ENCODE peak calls at places on chromosomes 16 and 17, in eight cellular contexts. J, R, C, T, H, N, P and S are unnamed samples.

GRCh38 chr16:11047057-11047456 is 102.7 kb downstream of the CLEC16A start:
- DNase-seq in J (no peak), R (no peak), C (no peak), T (no peak), H (no peak), N (no peak), P (no peak), S (no peak)

GRCh38 chr17:8806206-8807069 is 7.3 kb upstream of the MFSD6L start:
- DNase-seq in J (no peak), R (no peak), C (no peak), T (no peak), H (no peak), N (no peak), P (no peak), S (no peak)

GRCh38 chr16:27239906-27240655 is 28.5 kb downstream of the NSMCE1 start:
- DNase-seq in J (no peak), R (peak; percentile 10), C (no peak), T (no peak), H (no peak), N (no peak), P (no peak), S (peak; percentile 61)

GRCh38 chr16:14321542-14321941 is 250.4 kb downstream of the MRTFB start:
- DNase-seq in J (no peak), R (peak; percentile 48), C (no peak), T (peak; percentile 74), H (no peak), N (no peak), P (no peak), S (no peak)

GRCh38 chr16:50955311-50955710 is 195.8 kb downstream of the SALL1 start:
- DNase-seq in J (no peak), R (no peak), C (no peak), T (no peak), H (no peak), N (no peak), P (no peak), S (no peak)

GRCh38 chr16:15650019-15650697 is at the start of gene NDE1:
- DNase-seq in J (peak; percentile 71), R (peak; percentile 91), C (peak; percentile 98), T (peak; percentile 94), H (peak; percentile 90), N (peak; percentile 88), P (peak; percentile 79), S (peak; percentile 96)

GRCh38 chr16:25038239-25038954 is 23.2 kb upstream of the ARHGAP17 start:
- DNase-seq in J (no peak), R (no peak), C (no peak), T (no peak), H (no peak), N (no peak), P (no peak), S (no peak)

GRCh38 chr16:81951564-81951963 is 59.7 kb downstream of the SDR42E1 start:
- DNase-seq in J (no peak), R (no peak), C (no peak), T (no peak), H (no peak), N (no peak), P (no peak), S (no peak)

GRCh38 chr17:60089097-60089844 is 10.6 kb upstream of the HEATR6 start:
- DNase-seq in J (no peak), R (no peak), C (no peak), T (no peak), H (no peak), N (no peak), P (no peak), S (no peak)

GRCh38 chr16:87233928-87234327 is 83.3 kb downstream of the C16orf95 start:
- DNase-seq in J (no peak), R (no peak), C (peak; percentile 37), T (no peak), H (no peak), N (no peak), P (no peak), S (no peak)

GRCh38 chr17:76452102-76452645 is 778 bp downstream of the UBE2O start:
- DNase-seq in J (no peak), R (no peak), C (peak; percentile 51), T (no peak), H (no peak), N (no peak), P (peak; percentile 26), S (no peak)

GRCh38 chr16:46857261-46857962 is 26.4 kb upstream of the C16orf87 start:
- DNase-seq in J (peak; percentile 4), R (peak; percentile 53), C (peak; percentile 8), T (no peak), H (no peak), N (no peak), P (no peak), S (no peak)

GRCh38 chr17:17849147-17849820 is 12.5 kb upstream of the SREBF1 start:
- DNase-seq in J (no peak), R (peak; percentile 67), C (no peak), T (peak; percentile 46), H (peak; percentile 71), N (peak; percentile 71), P (peak; percentile 79), S (peak; percentile 85)

GRCh38 chr16:7355758-7356157 is 23.1 kb downstream of the RBFOX1 start:
- DNase-seq in J (no peak), R (no peak), C (no peak), T (no peak), H (no peak), N (no peak), P (no peak), S (no peak)

DNA sequence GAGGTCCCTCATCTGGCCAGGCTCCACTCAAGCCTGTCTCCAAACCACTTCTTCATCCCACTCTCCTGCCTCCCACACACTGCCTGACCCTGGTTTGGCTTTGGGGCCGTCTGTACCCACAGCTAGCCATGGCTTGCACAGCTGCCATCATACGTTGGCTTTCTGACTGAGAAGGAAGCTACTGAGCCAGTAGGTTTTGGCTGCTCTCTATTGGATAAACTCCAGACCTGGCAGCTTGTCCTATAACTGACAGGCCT is 4.0 kb downstream of the MIF4GD start:
- DNase-seq in J (no peak), R (no peak), C (no peak), T (no peak), H (no peak), N (no peak), P (no peak), S (no peak)
- H3K27ac ChIP-seq in J (no peak overlapping the region), R (peak overlapping the region; percentile 50), C (no peak overlapping the region), T (no peak overlapping the region), H (no peak overlapping the region), N (no peak overlapping the region), P (no peak overlapping the region), S (no peak overlapping the region)

GRCh38 chr17:79600071-79600470 is 10.8 kb downstream of the RBFOX3 start:
- DNase-seq in J (no peak), R (no peak), C (no peak), T (no peak), H (no peak), N (no peak), P (no peak), S (no peak)

GRCh38 chr17:79602621-79603020 is 8.2 kb downstream of the RBFOX3 start:
- DNase-seq in J (no peak), R (no peak), C (no peak), T (no peak), H (no peak), N (no peak), P (no peak), S (no peak)

GRCh38 chr17:79597996-79598557 is 12.8 kb downstream of the RBFOX3 start:
- DNase-seq in J (no peak), R (no peak), C (no peak), T (no peak), H (no peak), N (no peak), P (no peak), S (no peak)

GRCh38 chr17:79601604-79602420 is 9.0 kb downstream of the RBFOX3 start:
- DNase-seq in J (no peak), R (no peak), C (no peak), T (no peak), H (no peak), N (no peak), P (no peak), S (no peak)

GRCh38 chr17:79600613-79601221 is 10.1 kb downstream of the RBFOX3 start:
- DNase-seq in J (no peak), R (no peak), C (peak; percentile 34), T (no peak), H (no peak), N (no peak), P (no peak), S (no peak)
- H3K27ac ChIP-seq in J (no peak overlapping the region), R (peak overlapping the region; percentile 25), C (no peak overlapping the region), T (no peak overlapping the region), H (no peak overlapping the region), N (no peak overlapping the region), P (no peak overlapping the region), S (no peak overlapping the region)

GRCh38 chr17:43579570-43580140 is 33.5 kb upstream of the ETV4 start:
- DNase-seq in J (no peak), R (no peak), C (no peak), T (no peak), H (no peak), N (no peak), P (no peak), S (no peak)
- H3K27ac ChIP-seq in J (no peak overlapping the region), R (no peak overlapping the region), C (no peak overlapping the region), T (peak overlapping the region; percentile 75), H (no peak overlapping the region), N (no peak overlapping the region), P (no peak overlapping the region), S (no peak overlapping the region)

DNA sequence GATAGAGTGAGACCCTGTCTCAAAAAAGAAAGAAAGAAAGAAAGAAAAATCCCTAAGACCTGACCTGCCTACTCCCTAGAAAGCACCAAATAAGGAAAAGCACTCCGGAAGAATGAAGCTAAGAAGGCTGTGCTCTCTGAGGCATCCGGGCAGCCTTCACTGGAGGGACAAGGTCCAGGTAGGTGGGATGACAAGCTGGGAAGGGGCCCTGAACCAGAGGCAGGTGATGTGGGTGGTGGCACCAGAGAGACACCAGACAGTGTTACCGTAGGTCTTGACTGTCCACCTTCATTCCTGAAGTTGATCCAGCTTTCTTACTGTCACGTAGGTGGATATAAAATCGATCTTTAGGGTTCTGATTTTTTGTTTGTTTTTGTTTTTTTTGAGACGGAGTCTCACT is 26.3 kb downstream of the SMTNL2 start:
- DNase-seq in J (no peak), R (no peak), C (no peak), T (no peak), H (no peak), N (no peak), P (no peak), S (no peak)
- H3K27ac ChIP-seq in J (no peak overlapping the region), R (no peak overlapping the region), C (no peak overlapping the region), T (no peak overlapping the region), H (no peak overlapping the region), N (no peak overlapping the region), P (no peak overlapping the region), S (no peak overlapping the region)

GRCh38 chr17:61694095-61694494 is 103.1 kb upstream of the NACA2 start:
- DNase-seq in J (no peak), R (no peak), C (no peak), T (no peak), H (no peak), N (no peak), P (no peak), S (no peak)

GRCh38 chr17:61687769-61688168 is 96.8 kb upstream of the NACA2 start:
- DNase-seq in J (no peak), R (no peak), C (no peak), T (no peak), H (no peak), N (no peak), P (no peak), S (no peak)

GRCh38 chr17:61686114-61686513 is 95.1 kb upstream of the NACA2 start:
- DNase-seq in J (no peak), R (no peak), C (no peak), T (no peak), H (no peak), N (no peak), P (no peak), S (no peak)

GRCh38 chr17:61684818-61685217 is 93.8 kb upstream of the NACA2 start:
- DNase-seq in J (no peak), R (no peak), C (no peak), T (no peak), H (no peak), N (no peak), P (no peak), S (no peak)

GRCh38 chr17:61689610-61690180 is 98.7 kb upstream of the NACA2 start:
- DNase-seq in J (no peak), R (no peak), C (no peak), T (no peak), H (no peak), N (no peak), P (no peak), S (no peak)
- H3K27ac ChIP-seq in J (no peak overlapping the region), R (no peak overlapping the region), C (no peak overlapping the region), T (no peak overlapping the region), H (no peak overlapping the region), N (no peak overlapping the region), P (no peak overlapping the region), S (no peak overlapping the region)